ENCODE peak calls at places on chromosomes 7 and 10, in six cellular contexts. S is skeletal muscle cell, W is cardiac muscle cell, V is aorta, C is GM04504, N is fibroblast of mammary gland. A is an unnamed sample.

GRCh38 chr10:17386021-17386420 is 68.4 kb downstream of the ST8SIA6 start:
- DNase-seq in S (no peak), W (no peak), V (no peak), C (no peak), N (no peak), A (no peak)

GRCh38 chr10:126702181-126702580 is 31.7 kb upstream of the C10orf90 start:
- DNase-seq in S (peak), W (peak), V (no peak), C (no peak), N (peak), A (no peak)

GRCh38 chr10:126975221-126975620 is 70.0 kb downstream of the DOCK1 start:
- DNase-seq in S (no peak), W (no peak), V (no peak), C (no peak), N (no peak), A (no peak)

GRCh38 chr7:135181261-135181928 is 10.9 kb upstream of the CYREN start:
- DNase-seq in S (no peak), W (no peak), V (no peak), C (no peak), N (no peak), A (no peak)

GRCh38 chr10:37872955-37873354 is 15.5 kb upstream of the ZNF248 start:
- DNase-seq in S (no peak), W (no peak), V (no peak), C (no peak), N (no peak), A (no peak)

GRCh38 chr10:48406204-48406603 is 99.7 kb downstream of the MAPK8 start:
- DNase-seq in S (peak), W (peak), V (no peak), C (no peak), N (peak), A (no peak)

GRCh38 chr7:154746551-154746950 is 256.4 kb downstream of the PAXIP1 start:
- DNase-seq in S (no peak), W (no peak), V (no peak), C (no peak), N (no peak), A (no peak)

GRCh38 chr10:80122746-80123145 is 9.8 kb upstream of the PLAC9 start:
- DNase-seq in S (peak), W (peak), V (no peak), C (no peak), N (peak), A (no peak)

GRCh38 chr10:3887404-3887803 is 102.4 kb upstream of the KLF6 start:
- DNase-seq in S (no peak), W (no peak), V (no peak), C (no peak), N (peak), A (no peak)

GRCh38 chr10:70738425-70739121 is 46.6 kb downstream of the TBATA start:
- DNase-seq in S (no peak), W (no peak), V (no peak), C (no peak), N (no peak), A (no peak)

GRCh38 chr7:128827971-128828711 is 2.1 kb upstream of the FLNC start:
- DNase-seq in S (no peak), W (peak), V (peak), C (no peak), N (peak), A (no peak)

GRCh38 chr7:3712841-3713240 is 411.8 kb downstream of the SDK1 start:
- DNase-seq in S (no peak), W (no peak), V (no peak), C (no peak), N (no peak), A (no peak)

GRCh38 chr10:48957361-48957760 is 17.7 kb upstream of the LRRC18 start:
- DNase-seq in S (no peak), W (no peak), V (peak), C (no peak), N (no peak), A (no peak)

GRCh38 chr7:15280078-15280734 is 281.6 kb downstream of the AGMO start:
- DNase-seq in S (peak), W (no peak), V (peak), C (no peak), N (no peak), A (no peak)